ENCODE peak calls at places on chromosomes 1 and 21, in seven cellular contexts. Q is Calu3; C is LoVo; O is left kidney; Z is activated naive CD4-positive, alpha-beta T cell treated with anti-CD3 and anti-CD28 coated beads, Interleukin-2, amount 50 U/mL, for 16 hours; A is CD4-positive, CD25-positive, alpha-beta regulatory T cell; W is nephron progenitor cell. B is an unnamed sample.

GRCh38 chr1:10647414-10648170 is 148.9 kb downstream of the CASZ1 start:
- DNase-seq in A (no peak), W (no peak), Z (no peak), Q (no peak), C (no peak), O (no peak), B (no peak)

GRCh38 chr1:31297273-31298247 is 728 bp downstream of the ZCCHC17 start:
- DNase-seq in Q (no peak), W (no peak), O (peak; percentile 51), A (no peak), Z (no peak), C (no peak), B (no peak)

GRCh38 chr1:160637065-160637464 is 9.8 kb downstream of the SLAMF1 start:
- DNase-seq in W (no peak), C (no peak), A (no peak), Q (no peak), Z (no peak), O (no peak), B (no peak)

GRCh38 chr1:146012703-146013565 is 8.6 kb downstream of the HJV start:
- DNase-seq in A (peak; percentile 57), Z (peak; percentile 51), O (peak; percentile 85), Q (peak; percentile 74), W (no peak), C (peak; percentile 78), B (peak; percentile 69)

GRCh38 chr1:54403808-54404261 is 2.4 kb downstream of the SSBP3 start:
- DNase-seq in Z (no peak), C (no peak), Q (no peak), O (peak; percentile 47), W (no peak), A (no peak), B (no peak)

GRCh38 chr1:173454966-173455524 is 22.1 kb upstream of the PRDX6 start:
- DNase-seq in Q (no peak), O (no peak), A (no peak), W (no peak), Z (no peak), C (no peak), B (peak; percentile 14)

GRCh38 chr1:209895709-209896108 is 42.3 kb upstream of the SYT14 start:
- DNase-seq in Q (peak; percentile 56), A (no peak), Z (no peak), O (no peak), C (no peak), W (no peak), B (no peak)

GRCh38 chr1:101816262-101816661 is 180.5 kb downstream of the OLFM3 start:
- DNase-seq in W (no peak), C (no peak), Z (no peak), Q (no peak), O (no peak), A (no peak), B (no peak)

GRCh38 chr21:44433791-44434567 is 21.3 kb upstream of the LRRC3 start:
- DNase-seq in C (no peak), O (no peak), A (no peak), Q (no peak), W (no peak), Z (no peak), B (no peak)

GRCh38 chr1:157652859-157653493 is 47.6 kb downstream of the FCRL3 start:
- DNase-seq in C (no peak), A (no peak), Z (no peak), Q (no peak), O (no peak), W (no peak), B (no peak)

GRCh38 chr1:56374026-56374974 is 205.1 kb downstream of the PLPP3 start:
- DNase-seq in O (no peak), C (peak; percentile 1), W (no peak), Q (no peak), A (no peak), Z (no peak), B (no peak)

GRCh38 chr1:145977016-145977415 is 12.5 kb downstream of the POLR3GL start:
- DNase-seq in Z (no peak), O (no peak), C (no peak), Q (no peak), A (no peak), W (no peak), B (no peak)

GRCh38 chr1:58515794-58516401 is 30.6 kb downstream of the OMA1 start:
- DNase-seq in C (peak; percentile 67), Z (no peak), A (peak; percentile 27), Q (peak; percentile 39), O (peak; percentile 83), W (peak; percentile 35), B (peak; percentile 56)

GRCh38 chr1:47876587-47876963 is 120.6 kb downstream of the TRABD2B start:
- DNase-seq in W (no peak), Q (no peak), O (no peak), Z (no peak), C (no peak), A (no peak), B (no peak)

GRCh38 chr1:34354367-34354766 is 177.7 kb downstream of the C1orf94 start:
- DNase-seq in Z (no peak), A (no peak), W (no peak), C (no peak), O (no peak), Q (no peak), B (no peak)

GRCh38 chr1:11484321-11484655 is 5.3 kb downstream of the DISP3 start:
- DNase-seq in Z (no peak), O (no peak), A (no peak), W (no peak), C (no peak), Q (no peak), B (no peak)

GRCh38 chr1:19454265-19455198 is 30.8 kb downstream of the CAPZB start:
- DNase-seq in Q (no peak), W (no peak), A (no peak), O (no peak), C (no peak), Z (no peak), B (no peak)

GRCh38 chr21:36697473-36698159 is 1.3 kb upstream of the SIM2 start:
- DNase-seq in Q (no peak), A (no peak), Z (no peak), O (peak; percentile 45), W (no peak), C (no peak), B (no peak)

GRCh38 chr1:187762109-187762508 is 933.4 kb downstream of the PLA2G4A start:
- DNase-seq in W (peak; percentile 3), O (peak; percentile 76), A (no peak), Z (no peak), C (no peak), Q (no peak), B (no peak)

GRCh38 chr1:246651012-246651411 is 73.2 kb upstream of the SCCPDH start:
- DNase-seq in O (no peak), W (no peak), A (no peak), Z (no peak), C (no peak), Q (no peak), B (no peak)

GRCh38 chr1:234062166-234062565 is 157.7 kb downstream of the SLC35F3 start:
- DNase-seq in Z (no peak), O (no peak), W (no peak), Q (no peak), A (no peak), C (no peak), B (no peak)

GRCh38 chr1:24156542-24157260 is 13.8 kb upstream of the IL22RA1 start:
- DNase-seq in C (no peak), Z (no peak), O (no peak), A (no peak), W (no peak), Q (no peak), B (no peak)

GRCh38 chr1:149916193-149916926 is 1.3 kb downstream of the SV2A start:
- DNase-seq in Z (no peak), Q (no peak), C (no peak), O (no peak), W (peak; percentile 26), A (no peak), B (no peak)

GRCh38 chr1:233289676-233290075 is 5.8 kb downstream of the PCNX2 start:
- DNase-seq in A (no peak), O (no peak), C (no peak), Z (no peak), W (no peak), Q (peak; percentile 7), B (no peak)

GRCh38 chr21:14901482-14901958 is 163.3 kb downstream of the NRIP1 start:
- DNase-seq in Z (no peak), Q (peak; percentile 6), A (no peak), W (no peak), O (no peak), C (peak; percentile 79), B (peak; percentile 94)

GRCh38 chr1:244080343-244080929 is 29.4 kb downstream of the ZBTB18 start:
- DNase-seq in W (no peak), O (no peak), Q (no peak), A (no peak), Z (no peak), C (no peak), B (no peak)

GRCh38 chr1:246583448-246584185 is 17.4 kb downstream of the CNST start:
- DNase-seq in Z (no peak), A (no peak), W (no peak), C (peak; percentile 34), Q (no peak), O (peak; percentile 45), B (no peak)

GRCh38 chr21:39502631-39503030 is 50.9 kb downstream of the SH3BGR start:
- DNase-seq in O (no peak), W (no peak), C (no peak), Q (no peak), A (no peak), Z (no peak), B (no peak)

B was measured in SW480.